ENCODE peak calls at places on chromosomes 1 and 21, in five cellular contexts. One of them, this sample, is unnamed.

GRCh38 chr1:212980123-212980800 is 29.9 kb downstream of the VASH2 start:
- DNase-seq in GM12865: no peak
- DNase-seq in cardiac fibroblast: peak; percentile 33
- DNase-seq in adrenal gland: peak; percentile 81
- DNase-seq in natural killer cell: no peak
- DNase-seq in this sample: no peak

GRCh38 chr1:9086060-9086459 is 16.6 kb upstream of the SLC2A5 start:
- DNase-seq in GM12865: no peak
- DNase-seq in cardiac fibroblast: peak; percentile 51
- DNase-seq in adrenal gland: no peak
- DNase-seq in natural killer cell: no peak
- DNase-seq in this sample: no peak

GRCh38 chr1:222097646-222098045 is 355.8 kb upstream of the DUSP10 start:
- DNase-seq in GM12865: no peak
- DNase-seq in cardiac fibroblast: no peak
- DNase-seq in adrenal gland: no peak
- DNase-seq in natural killer cell: no peak
- DNase-seq in this sample: peak; percentile 14

GRCh38 chr21:46554431-46555224 is 50.3 kb downstream of the S100B start:
- DNase-seq in GM12865: no peak
- DNase-seq in cardiac fibroblast: no peak
- DNase-seq in adrenal gland: no peak
- DNase-seq in natural killer cell: no peak
- DNase-seq in this sample: no peak

GRCh38 chr1:81569761-81570160 is 231.0 kb upstream of the ADGRL2 start:
- DNase-seq in GM12865: no peak
- DNase-seq in cardiac fibroblast: no peak
- DNase-seq in adrenal gland: no peak
- DNase-seq in natural killer cell: no peak
- DNase-seq in this sample: no peak

GRCh38 chr1:27716262-27716895 is 9.4 kb upstream of the FAM76A start:
- DNase-seq in GM12865: no peak
- DNase-seq in cardiac fibroblast: no peak
- DNase-seq in adrenal gland: no peak
- DNase-seq in natural killer cell: no peak
- DNase-seq in this sample: no peak

GRCh38 chr1:26021647-26022403 is at the start of gene EXTL1:
- DNase-seq in GM12865: no peak
- DNase-seq in cardiac fibroblast: peak; percentile 39
- DNase-seq in adrenal gland: no peak
- DNase-seq in natural killer cell: no peak
- DNase-seq in this sample: no peak

GRCh38 chr1:66506991-66507390 is 27.0 kb upstream of the SGIP1 start:
- DNase-seq in GM12865: no peak
- DNase-seq in cardiac fibroblast: no peak
- DNase-seq in adrenal gland: no peak
- DNase-seq in natural killer cell: no peak
- DNase-seq in this sample: no peak

GRCh38 chr1:117150316-117150715 is 28.8 kb upstream of the TRIM45 start:
- DNase-seq in GM12865: no peak
- DNase-seq in cardiac fibroblast: no peak
- DNase-seq in adrenal gland: no peak
- DNase-seq in natural killer cell: no peak
- DNase-seq in this sample: no peak

GRCh38 chr1:198937231-198938031 is 298.6 kb downstream of the PTPRC start:
- DNase-seq in GM12865: peak; percentile 74
- DNase-seq in cardiac fibroblast: peak; percentile 94
- DNase-seq in adrenal gland: peak; percentile 72
- DNase-seq in natural killer cell: peak; percentile 53
- DNase-seq in this sample: peak; percentile 66

GRCh38 chr1:112888630-112889029 is 67.4 kb downstream of the SLC16A1 start:
- DNase-seq in GM12865: no peak
- DNase-seq in cardiac fibroblast: no peak
- DNase-seq in adrenal gland: no peak
- DNase-seq in natural killer cell: no peak
- DNase-seq in this sample: no peak

GRCh38 chr1:26096471-26096870 is 15.2 kb upstream of the PDIK1L start:
- DNase-seq in GM12865: no peak
- DNase-seq in cardiac fibroblast: no peak
- DNase-seq in adrenal gland: no peak
- DNase-seq in natural killer cell: no peak
- DNase-seq in this sample: no peak

GRCh38 chr1:98792123-98792522 is 130.6 kb downstream of the SNX7 start:
- DNase-seq in GM12865: no peak
- DNase-seq in cardiac fibroblast: peak; percentile 5
- DNase-seq in adrenal gland: no peak
- DNase-seq in natural killer cell: no peak
- DNase-seq in this sample: no peak

GRCh38 chr21:43723648-43724047 is 4.7 kb downstream of the PDXK start:
- DNase-seq in GM12865: no peak
- DNase-seq in cardiac fibroblast: no peak
- DNase-seq in adrenal gland: no peak
- DNase-seq in natural killer cell: no peak
- DNase-seq in this sample: no peak

GRCh38 chr21:33268736-33269441 is 2.7 kb downstream of the IL10RB start:
- DNase-seq in GM12865: peak; percentile 95
- DNase-seq in cardiac fibroblast: no peak
- DNase-seq in adrenal gland: no peak
- DNase-seq in natural killer cell: no peak
- DNase-seq in this sample: peak; percentile 93

GRCh38 chr1:17877896-17878295 is 122.8 kb downstream of the ACTL8 start:
- DNase-seq in GM12865: no peak
- DNase-seq in cardiac fibroblast: no peak
- DNase-seq in adrenal gland: no peak
- DNase-seq in natural killer cell: no peak
- DNase-seq in this sample: no peak

GRCh38 chr1:44089371-44090070 is 29.1 kb upstream of the KLF17 start:
- DNase-seq in GM12865: no peak
- DNase-seq in cardiac fibroblast: no peak
- DNase-seq in adrenal gland: peak; percentile 82
- DNase-seq in natural killer cell: no peak
- DNase-seq in this sample: no peak

GRCh38 chr1:68165665-68166064 is 66.7 kb downstream of the WLS start:
- DNase-seq in GM12865: no peak
- DNase-seq in cardiac fibroblast: no peak
- DNase-seq in adrenal gland: no peak
- DNase-seq in natural killer cell: no peak
- DNase-seq in this sample: no peak

GRCh38 chr1:68164970-68165369 is 67.4 kb downstream of the WLS start:
- DNase-seq in GM12865: no peak
- DNase-seq in cardiac fibroblast: no peak
- DNase-seq in adrenal gland: no peak
- DNase-seq in natural killer cell: no peak
- DNase-seq in this sample: no peak

GRCh38 chr1:68160021-68160420 is 72.3 kb downstream of the WLS start:
- DNase-seq in GM12865: no peak
- DNase-seq in cardiac fibroblast: no peak
- DNase-seq in adrenal gland: no peak
- DNase-seq in natural killer cell: no peak
- DNase-seq in this sample: no peak

GRCh38 chr1:68163220-68163619 is 69.1 kb downstream of the WLS start:
- DNase-seq in GM12865: no peak
- DNase-seq in cardiac fibroblast: no peak
- DNase-seq in adrenal gland: no peak
- DNase-seq in natural killer cell: no peak
- DNase-seq in this sample: no peak

DNA sequence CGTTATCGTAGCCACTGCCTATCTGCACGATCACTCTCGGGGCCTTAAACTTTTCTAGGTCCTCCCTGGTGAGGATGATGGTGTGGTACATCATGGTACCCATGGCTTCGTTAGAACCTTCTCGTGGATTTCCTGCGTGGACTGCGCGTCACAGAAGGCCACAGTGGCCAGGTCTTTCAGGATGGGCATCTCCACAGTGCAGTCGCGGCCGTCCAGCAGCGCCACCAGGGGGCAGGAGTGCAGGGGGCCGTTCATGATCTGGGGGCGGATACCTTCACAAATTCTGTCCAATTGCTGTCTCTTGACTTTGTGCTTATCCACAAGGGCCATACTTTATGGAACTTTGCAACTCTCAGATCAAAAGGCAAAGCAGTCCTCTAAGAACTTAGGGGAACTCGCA is 69.6 kb downstream of the WLS start:
- DNase-seq in GM12865: no peak
- DNase-seq in cardiac fibroblast: no peak
- DNase-seq in adrenal gland: no peak
- DNase-seq in natural killer cell: no peak
- DNase-seq in this sample: no peak
- TF ChIP-seq CTCF in GM12865: peak; percentile 18
- TF ChIP-seq CTCF in cardiac fibroblast: no peak
- TF ChIP-seq CTCF in adrenal gland: no peak
- TF ChIP-seq CTCF in natural killer cell: no peak
- TF ChIP-seq CTCF in this sample: no peak

GRCh38 chr1:150366416-150367296 is 2.7 kb downstream of the RPRD2 start:
- DNase-seq in GM12865: peak; percentile 24
- DNase-seq in cardiac fibroblast: no peak
- DNase-seq in adrenal gland: peak; percentile 29
- DNase-seq in natural killer cell: no peak
- DNase-seq in this sample: no peak

GRCh38 chr1:150363426-150364230 is at the start of gene RPRD2:
- DNase-seq in GM12865: peak; percentile 100
- DNase-seq in cardiac fibroblast: peak; percentile 100
- DNase-seq in adrenal gland: peak; percentile 100
- DNase-seq in natural killer cell: peak; percentile 94
- DNase-seq in this sample: peak; percentile 99

GRCh38 chr1:150362721-150363425 is 1.1 kb upstream of the RPRD2 start:
- DNase-seq in GM12865: peak; percentile 78
- DNase-seq in cardiac fibroblast: no peak
- DNase-seq in adrenal gland: no peak
- DNase-seq in natural killer cell: no peak
- DNase-seq in this sample: no peak

GRCh38 chr1:150365945-150366344 is 2.0 kb downstream of the RPRD2 start:
- DNase-seq in GM12865: peak; percentile 26
- DNase-seq in cardiac fibroblast: no peak
- DNase-seq in adrenal gland: no peak
- DNase-seq in natural killer cell: no peak
- DNase-seq in this sample: no peak

DNA sequence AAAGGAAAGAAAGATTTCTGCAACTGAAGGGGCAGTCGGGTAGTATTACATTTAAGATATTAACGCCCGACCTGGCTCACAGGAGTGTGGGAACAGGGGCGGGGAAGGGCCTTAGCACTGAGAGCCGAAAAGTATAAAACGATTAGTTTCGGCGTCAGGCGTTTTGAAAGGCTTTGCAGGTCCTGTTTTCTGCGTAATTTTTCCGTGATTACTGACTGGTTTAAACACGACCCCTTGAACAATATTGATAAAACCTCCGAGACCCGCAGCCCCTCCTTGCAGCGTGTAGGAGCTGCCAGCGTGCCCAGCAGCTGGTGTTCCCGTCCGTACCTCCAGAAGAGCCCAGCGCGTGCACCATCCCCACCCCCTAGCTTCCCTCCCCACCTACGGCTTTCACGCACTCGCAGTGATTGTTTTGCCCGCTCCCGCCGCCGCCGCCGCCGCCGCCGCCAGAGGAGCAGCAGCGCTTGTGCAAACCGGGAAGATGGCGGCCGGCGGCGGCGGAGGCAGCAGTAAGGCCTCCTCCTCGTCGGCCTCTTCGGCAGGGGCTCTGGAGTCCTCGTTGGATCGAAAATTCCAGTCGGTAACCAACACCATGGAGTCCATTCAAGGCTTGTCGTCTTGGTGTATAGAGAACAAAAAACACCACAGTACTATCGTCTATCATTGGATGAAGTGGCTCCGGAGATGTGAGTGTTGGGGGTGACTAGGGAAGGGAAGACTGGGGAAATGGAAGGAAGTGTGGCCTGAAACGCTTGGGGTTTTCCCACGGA is 470 bp downstream of the RPRD2 start:
- DNase-seq in GM12865: peak; percentile 89
- DNase-seq in cardiac fibroblast: peak; percentile 84
- DNase-seq in adrenal gland: peak; percentile 87
- DNase-seq in natural killer cell: peak; percentile 71
- DNase-seq in this sample: peak; percentile 86
- TF ChIP-seq CTCF in GM12865: no peak
- TF ChIP-seq CTCF in cardiac fibroblast: no peak
- TF ChIP-seq CTCF in adrenal gland: no peak
- TF ChIP-seq CTCF in natural killer cell: no peak
- TF ChIP-seq CTCF in this sample: no peak

GRCh38 chr1:176669782-176670181 is 206.8 kb downstream of the PAPPA2 start:
- DNase-seq in GM12865: no peak
- DNase-seq in cardiac fibroblast: no peak
- DNase-seq in adrenal gland: no peak
- DNase-seq in natural killer cell: no peak
- DNase-seq in this sample: no peak

GRCh38 chr1:176670853-176671252 is 207.9 kb downstream of the PAPPA2 start:
- DNase-seq in GM12865: no peak
- DNase-seq in cardiac fibroblast: no peak
- DNase-seq in adrenal gland: no peak
- DNase-seq in natural killer cell: no peak
- DNase-seq in this sample: no peak
- TF ChIP-seq CTCF in GM12865: no peak
- TF ChIP-seq CTCF in cardiac fibroblast: no peak
- TF ChIP-seq CTCF in adrenal gland: no peak
- TF ChIP-seq CTCF in natural killer cell: no peak
- TF ChIP-seq CTCF in this sample: no peak

DNA sequence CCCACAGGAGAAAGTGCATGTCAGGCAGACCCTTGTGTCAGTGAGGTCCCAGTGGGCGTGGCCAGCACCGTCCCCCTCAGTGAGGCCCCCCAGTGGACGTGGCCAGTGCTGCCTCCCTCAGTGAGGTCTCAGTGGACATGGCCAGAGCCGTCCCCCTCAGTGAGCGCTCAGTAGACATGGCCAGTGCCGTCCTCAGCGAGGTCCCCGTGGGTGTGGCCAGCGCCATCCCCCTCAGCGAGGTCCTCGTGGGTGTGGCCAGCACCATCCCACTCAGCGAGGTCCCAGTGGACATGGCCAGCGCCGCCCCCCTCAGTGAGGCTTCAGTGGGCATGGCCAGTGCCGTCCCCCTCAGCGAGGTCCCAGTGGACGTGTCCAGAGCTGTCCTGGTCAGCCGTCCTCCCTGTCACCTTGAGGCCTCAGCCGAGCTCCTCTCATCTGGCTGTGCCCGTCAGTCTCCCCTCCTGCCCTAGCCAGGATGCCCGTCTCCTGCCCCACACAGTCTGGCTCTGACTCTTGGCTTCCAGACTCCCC is 35.5 kb downstream of the PDE9A start:
- DNase-seq in GM12865: no peak
- DNase-seq in cardiac fibroblast: no peak
- DNase-seq in adrenal gland: no peak
- DNase-seq in natural killer cell: no peak
- DNase-seq in this sample: no peak
- TF ChIP-seq CTCF in GM12865: no peak
- TF ChIP-seq CTCF in cardiac fibroblast: no peak
- TF ChIP-seq CTCF in adrenal gland: no peak
- TF ChIP-seq CTCF in natural killer cell: no peak
- TF ChIP-seq CTCF in this sample: no peak

This sample was measured in Calu3.